ENCODE peak calls at places on chromosome 19, in nine cellular contexts. Z is colonic mucosa; K is HCT116; T is thoracic aorta; V is mammary epithelial cell; O is CD8-positive, alpha-beta T cell; B is heart right ventricle; J is left lung; H is IMR-90. E is an unnamed sample. For H3K4me1 and H3K9me3, the result is how much of the 10 kb centered on the place peaks cover.

GRCh38 chr19:41553804-41554203 is 22.2 kb upstream of the CEACAM21 start:
- DNase-seq in B (no peak), V (no peak), J (no peak), Z (no peak), H (no peak), T (no peak), O (no peak), K (no peak), E (no peak)

GRCh38 chr19:33758541-33759013 is 38.1 kb upstream of the KCTD15 start:
- DNase-seq in H (peak), K (no peak), O (no peak), Z (no peak), V (peak), T (no peak), B (no peak), J (peak), E (no peak)

GRCh38 chr19:20423381-20424207 is 142.0 kb downstream of the ZNF737 start:
- DNase-seq in K (no peak), J (peak), V (peak), Z (peak), O (peak), B (peak), T (no peak), H (peak), E (peak)

GRCh38 chr19:44684892-44685847 is 13.8 kb upstream of the CEACAM16 start:
- DNase-seq in V (peak), J (peak), O (no peak), H (peak), B (peak), Z (no peak), T (peak), K (peak), E (no peak)

GRCh38 chr19:47609885-47610545 is 1.1 kb downstream of the BICRA start:
- DNase-seq in V (peak), J (peak), H (peak), Z (peak), K (no peak), O (peak), B (peak), T (no peak), E (peak)

GRCh38 chr19:1730157-1730556 is 23.1 kb upstream of the ONECUT3 start:
- DNase-seq in T (no peak), J (no peak), H (no peak), V (no peak), K (no peak), B (no peak), O (no peak), Z (no peak), E (no peak)

GRCh38 chr19:2250765-2251576 is 1.8 kb downstream of the AMH start:
- DNase-seq in V (no peak), K (no peak), J (no peak), B (no peak), T (no peak), H (no peak), Z (no peak), O (peak), E (no peak)

GRCh38 chr19:2332341-2333026 is 4.0 kb downstream of the SPPL2B start:
- DNase-seq in V (no peak), J (no peak), Z (peak), T (no peak), B (peak), H (no peak), K (no peak), O (peak), E (peak)

GRCh38 chr19:14517446-14517839 is 754 bp downstream of the DNAJB1 start:
- DNase-seq in J (no peak), O (no peak), K (no peak), T (no peak), Z (no peak), V (no peak), H (peak), B (no peak), E (no peak)

GRCh38 chr19:14515501-14516047 is 2.6 kb downstream of the DNAJB1 start:
- DNase-seq in J (no peak), B (no peak), O (no peak), K (no peak), Z (no peak), T (no peak), V (no peak), H (peak), E (no peak)

GRCh38 chr19:14516746-14517438 is 1.3 kb downstream of the DNAJB1 start:
- DNase-seq in B (no peak), O (no peak), H (no peak), Z (peak), V (no peak), T (no peak), K (no peak), J (no peak), E (no peak)

GRCh38 chr19:14514215-14514871 is 3.9 kb downstream of the DNAJB1 start:
- DNase-seq in V (no peak), H (no peak), K (no peak), T (no peak), O (no peak), B (no peak), Z (no peak), J (no peak), E (no peak)

GRCh38 chr19:14516048-14516534 is 2.1 kb downstream of the DNAJB1 start:
- DNase-seq in V (no peak), O (no peak), T (no peak), J (no peak), Z (peak), B (no peak), H (no peak), K (no peak), E (no peak)
- TF ChIP-seq CTCF in V (peak), O (no peak), T (no peak), J (no peak), Z (no peak), B (no peak), H (no peak), K (no peak), E (no peak)

GRCh38 chr19:13849277-13849676 is 27.7 kb upstream of the NANOS3 start:
- DNase-seq in H (no peak), Z (peak), K (no peak), O (peak), B (no peak), T (no peak), J (no peak), V (no peak), E (no peak)

GRCh38 chr19:13848811-13849241 is 28.1 kb upstream of the NANOS3 start:
- DNase-seq in J (no peak), H (no peak), K (no peak), T (no peak), O (no peak), B (no peak), Z (peak), V (no peak), E (no peak)

GRCh38 chr19:13846533-13847032 is 30.4 kb upstream of the NANOS3 start:
- DNase-seq in K (peak), J (peak), O (peak), Z (peak), B (peak), V (peak), T (peak), H (peak), E (peak)

GRCh38 chr19:13847900-13848677 is 28.8 kb upstream of the NANOS3 start:
- DNase-seq in B (no peak), T (no peak), J (no peak), K (no peak), V (no peak), O (no peak), Z (no peak), H (no peak), E (no peak)

GRCh38 chr19:13847033-13847899 is 29.7 kb upstream of the NANOS3 start:
- DNase-seq in O (peak), V (peak), H (peak), B (peak), Z (peak), K (peak), T (peak), J (peak), E (peak)
- H3K4me1 ChIP-seq in O (half or more), V (half or more), H (under half), B (half or more), Z (under half), K (half or more), T (under half), J (under half), E (half or more)

GRCh38 chr19:53577968-53578367 is 40.0 kb downstream of the ZNF331 start:
- DNase-seq in T (no peak), V (no peak), O (no peak), J (no peak), B (no peak), K (no peak), Z (no peak), H (no peak), E (no peak)
- H3K9me3 ChIP-seq in T (under half), V (under half), O (under half), J (half or more), B (under half), K (under half), Z (under half), H (half or more), E (under half)

GRCh38 chr19:56667311-56667870 is 4.2 kb downstream of the ZNF835 start:
- DNase-seq in H (no peak), V (no peak), Z (no peak), O (no peak), T (no peak), K (no peak), J (no peak), B (no peak), E (no peak)

GRCh38 chr19:56660381-56661105 is 11.0 kb downstream of the ZNF835 start:
- DNase-seq in H (no peak), O (no peak), V (no peak), B (peak), T (no peak), K (no peak), J (no peak), Z (no peak), E (no peak)

GRCh38 chr19:56661248-56661647 is 10.3 kb downstream of the ZNF835 start:
- DNase-seq in O (no peak), K (no peak), Z (no peak), B (no peak), T (no peak), H (no peak), J (no peak), V (no peak), E (no peak)

GRCh38 chr19:56663931-56664500 is 7.5 kb downstream of the ZNF835 start:
- DNase-seq in H (no peak), K (no peak), J (no peak), B (no peak), Z (no peak), V (no peak), O (no peak), T (no peak), E (no peak)

GRCh38 chr19:56664511-56664910 is 7.0 kb downstream of the ZNF835 start:
- DNase-seq in K (no peak), J (no peak), Z (no peak), T (no peak), V (no peak), B (no peak), O (no peak), H (no peak), E (no peak)
- TF ChIP-seq CTCF in K (no peak), J (no peak), Z (no peak), T (no peak), V (no peak), B (no peak), O (no peak), H (no peak), E (no peak)

DNA sequence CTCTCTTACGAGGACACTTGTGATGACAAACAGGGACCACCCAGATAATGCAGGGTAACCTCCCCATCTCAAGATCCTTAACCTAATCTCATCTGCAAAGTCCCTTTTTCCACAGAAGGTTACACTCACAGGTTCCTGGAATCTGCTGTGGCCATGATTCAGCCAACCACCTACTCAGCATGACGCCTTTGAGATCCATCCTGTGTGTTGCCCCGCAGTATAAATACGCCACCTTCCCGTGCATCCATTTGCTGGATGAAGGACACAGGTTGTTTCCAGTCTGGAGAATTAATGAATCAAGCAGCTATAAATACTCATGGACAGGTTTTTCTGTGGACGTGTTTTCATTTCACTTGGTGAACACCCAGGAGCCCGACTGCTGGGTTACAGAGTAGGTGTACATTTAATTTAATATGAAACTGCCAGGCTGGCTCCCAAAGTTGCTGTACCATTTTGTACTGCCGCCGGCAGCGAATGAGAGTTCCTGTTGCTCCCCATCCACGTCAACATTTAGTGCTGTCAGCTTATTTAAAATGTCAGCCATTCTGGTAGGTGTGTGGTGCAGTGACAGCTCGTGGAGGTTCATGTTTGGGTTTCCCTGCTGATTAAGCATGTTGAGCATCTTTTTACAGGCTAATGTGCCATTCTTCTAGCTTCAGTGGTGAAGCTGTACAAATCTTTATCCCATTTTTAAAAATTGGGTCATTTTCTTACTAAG is 40.2 kb downstream of the ELL start:
- DNase-seq in K (no peak), J (no peak), H (no peak), Z (no peak), O (no peak), V (no peak), T (no peak), B (no peak), E (no peak)
- H3K4me1 ChIP-seq in K (under half), J (under half), H (under half), Z (under half), O (half or more), V (half or more), T (half or more), B (half or more), E (half or more)

GRCh38 chr19:23055501-23055900 is 52.5 kb upstream of the ZNF728 start:
- DNase-seq in H (no peak), O (no peak), V (no peak), B (no peak), Z (no peak), T (no peak), K (no peak), J (no peak), E (no peak)

GRCh38 chr19:23054456-23054855 is 51.5 kb upstream of the ZNF728 start:
- DNase-seq in Z (no peak), T (no peak), B (no peak), O (no peak), V (no peak), H (no peak), K (no peak), J (no peak), E (no peak)

GRCh38 chr19:23052349-23052748 is 49.4 kb upstream of the ZNF728 start:
- DNase-seq in O (no peak), Z (no peak), B (no peak), J (no peak), T (no peak), H (no peak), K (no peak), V (no peak), E (no peak)

GRCh38 chr19:23056516-23056915 is 53.5 kb upstream of the ZNF728 start:
- DNase-seq in O (no peak), J (no peak), H (no peak), Z (no peak), T (no peak), V (no peak), B (no peak), K (no peak), E (no peak)

DNA sequence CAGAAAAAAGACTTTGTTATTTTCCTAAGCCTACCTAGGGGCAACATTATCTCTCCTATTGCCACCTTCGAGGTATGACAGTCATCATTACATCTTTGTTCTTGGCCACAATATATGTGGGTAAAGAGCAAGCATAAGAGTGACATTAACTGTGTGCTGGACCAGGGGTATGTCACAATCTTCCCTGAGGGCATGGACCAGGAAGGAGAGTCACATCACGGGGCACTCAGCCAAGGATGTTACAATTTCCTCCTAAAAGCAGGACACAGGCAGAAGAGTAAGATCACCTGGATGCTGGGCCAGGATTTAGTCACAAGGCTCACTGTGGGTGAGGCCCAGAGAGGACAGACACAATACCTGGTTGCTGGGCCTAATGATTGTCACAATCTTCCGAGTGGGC is 53.0 kb upstream of the ZNF728 start:
- DNase-seq in K (no peak), B (no peak), J (no peak), Z (no peak), V (no peak), T (no peak), O (no peak), H (no peak), E (no peak)
- H3K9me3 ChIP-seq in K (under half), B (under half), J (half or more), Z (under half), V (under half), T (under half), O (under half), H (under half), E (under half)

DNA sequence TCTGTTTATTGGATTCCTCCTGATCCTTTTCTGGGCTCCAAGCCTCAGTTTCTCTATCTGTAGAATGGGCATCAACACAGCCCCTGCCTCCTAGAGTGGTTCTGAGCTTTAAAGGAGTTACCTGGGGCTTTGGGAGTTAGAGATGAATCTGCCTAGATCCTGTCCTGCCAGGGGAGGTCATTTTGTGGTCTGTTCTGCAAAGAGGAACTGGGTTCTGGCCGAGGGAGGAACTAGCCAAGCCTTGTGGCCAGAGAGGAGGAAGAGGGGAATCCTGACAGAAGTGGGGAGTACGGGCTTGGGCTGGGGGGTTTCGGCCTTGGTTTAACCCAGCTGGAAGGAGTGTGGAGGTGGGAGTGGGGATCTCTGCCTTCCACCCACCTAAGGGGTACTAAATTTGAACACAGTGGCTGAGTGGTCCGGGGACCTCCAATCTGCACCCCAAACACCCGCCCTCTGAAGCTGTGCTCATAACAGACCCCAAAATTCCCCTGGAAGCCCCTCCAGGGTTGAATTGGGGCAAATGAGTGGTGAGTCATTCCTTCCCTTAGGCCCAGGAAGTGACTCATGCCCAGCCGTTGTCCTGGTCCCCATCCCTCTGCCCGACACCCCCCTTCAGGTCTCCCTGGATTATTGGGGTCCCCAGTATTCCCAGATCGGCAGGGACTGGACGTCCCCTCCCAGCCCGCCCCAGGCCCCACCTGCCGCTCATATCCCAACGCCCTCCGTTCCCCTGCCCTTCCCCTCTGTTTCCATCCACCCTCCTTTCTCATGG is 2.8 kb downstream of the ADGRE5 start:
- DNase-seq in J (peak), V (peak), Z (peak), H (peak), B (no peak), T (no peak), K (no peak), O (peak), E (peak)
- TF ChIP-seq CTCF in J (no peak), V (no peak), Z (no peak), H (no peak), B (no peak), T (no peak), K (no peak), O (no peak), E (no peak)

DNA sequence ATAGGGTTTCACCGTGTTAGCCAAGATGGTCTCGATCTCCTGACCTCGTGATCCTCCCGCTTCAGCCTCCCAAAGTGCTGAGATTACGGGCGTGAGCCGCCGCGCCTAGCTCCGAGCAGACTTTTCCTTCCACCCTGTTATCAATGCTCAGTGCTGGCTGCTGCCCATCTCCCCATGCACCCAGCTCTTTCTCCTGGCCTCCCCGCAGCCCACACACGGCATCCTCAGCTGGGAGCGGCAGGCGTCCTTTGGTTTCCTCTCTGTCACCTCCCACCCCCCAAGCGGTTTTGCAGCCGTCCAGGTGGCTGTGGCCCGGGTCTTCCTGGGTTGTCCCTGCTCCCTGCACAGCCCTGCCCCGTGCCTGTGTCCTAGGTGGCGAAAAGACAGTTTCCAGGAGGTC is 12.1 kb downstream of the PRR22 start:
- DNase-seq in Z (no peak), B (no peak), H (no peak), V (no peak), O (no peak), T (no peak), J (no peak), K (no peak), E (no peak)
- H3K4me1 ChIP-seq in Z (under half), B (under half), H (under half), V (under half), O (under half), T (under half), J (under half), K (under half), E (under half)